ENCODE peak calls at places on chromosomes 2 and 18, in four cellular contexts. One of them, this sample, is unnamed.

GRCh38 chr2:75707901-75708300 is 2.8 kb downstream of the GCFC2 start:
- DNase-seq in naive B cell: no peak
- DNase-seq in SJSA1: no peak
- DNase-seq in amniotic epithelial cell: no peak
- DNase-seq in this sample: no peak

GRCh38 chr2:224816816-224817215 is 100.7 kb upstream of the CCDC195 start:
- DNase-seq in naive B cell: no peak
- DNase-seq in SJSA1: no peak
- DNase-seq in amniotic epithelial cell: peak
- DNase-seq in this sample: peak

GRCh38 chr2:180979086-180979934 is 1.1 kb upstream of the UBE2E3 start:
- DNase-seq in naive B cell: no peak
- DNase-seq in SJSA1: peak
- DNase-seq in amniotic epithelial cell: peak
- DNase-seq in this sample: peak

GRCh38 chr2:159506179-159506578 is 110.2 kb downstream of the BAZ2B start:
- DNase-seq in naive B cell: no peak
- DNase-seq in SJSA1: no peak
- DNase-seq in amniotic epithelial cell: peak
- DNase-seq in this sample: no peak

GRCh38 chr18:3121256-3121655 is 98.5 kb downstream of the MYOM1 start:
- DNase-seq in naive B cell: no peak
- DNase-seq in SJSA1: no peak
- DNase-seq in amniotic epithelial cell: peak
- DNase-seq in this sample: no peak

GRCh38 chr2:145961846-145962245 is 1441.9 kb upstream of the ZEB2 start:
- DNase-seq in naive B cell: no peak
- DNase-seq in SJSA1: no peak
- DNase-seq in amniotic epithelial cell: no peak
- DNase-seq in this sample: no peak

GRCh38 chr2:60553992-60554648 is 666 bp upstream of the BCL11A start:
- DNase-seq in naive B cell: peak
- DNase-seq in SJSA1: no peak
- DNase-seq in amniotic epithelial cell: no peak
- DNase-seq in this sample: peak

GRCh38 chr2:208033701-208034502 is 8.6 kb upstream of the PLEKHM3 start:
- DNase-seq in naive B cell: peak
- DNase-seq in SJSA1: no peak
- DNase-seq in amniotic epithelial cell: peak
- DNase-seq in this sample: peak

GRCh38 chr2:11419781-11420180 is 46.2 kb downstream of the E2F6 start:
- DNase-seq in naive B cell: no peak
- DNase-seq in SJSA1: no peak
- DNase-seq in amniotic epithelial cell: no peak
- DNase-seq in this sample: no peak

GRCh38 chr2:86775323-86775722 is 15.4 kb downstream of the CD8A start:
- DNase-seq in naive B cell: no peak
- DNase-seq in SJSA1: no peak
- DNase-seq in amniotic epithelial cell: no peak
- DNase-seq in this sample: no peak

GRCh38 chr2:225429718-225430117 is 30.2 kb downstream of the NYAP2 start:
- DNase-seq in naive B cell: no peak
- DNase-seq in SJSA1: no peak
- DNase-seq in amniotic epithelial cell: peak
- DNase-seq in this sample: no peak

GRCh38 chr18:58290059-58290747 is 246.2 kb downstream of the NEDD4L start:
- DNase-seq in naive B cell: no peak
- DNase-seq in SJSA1: no peak
- DNase-seq in amniotic epithelial cell: peak
- DNase-seq in this sample: no peak

GRCh38 chr2:207473866-207474251 is 55.9 kb upstream of the CREB1 start:
- DNase-seq in naive B cell: no peak
- DNase-seq in SJSA1: no peak
- DNase-seq in amniotic epithelial cell: no peak
- DNase-seq in this sample: no peak

GRCh38 chr2:173955004-173955403 is 10.2 kb downstream of the SP3 start:
- DNase-seq in naive B cell: no peak
- DNase-seq in SJSA1: no peak
- DNase-seq in amniotic epithelial cell: peak
- DNase-seq in this sample: no peak

GRCh38 chr18:58813090-58813489 is 51.6 kb upstream of the ZNF532 start:
- DNase-seq in naive B cell: no peak
- DNase-seq in SJSA1: no peak
- DNase-seq in amniotic epithelial cell: no peak
- DNase-seq in this sample: no peak

GRCh38 chr2:18650221-18650620 is 60.9 kb upstream of the NT5C1B start:
- DNase-seq in naive B cell: no peak
- DNase-seq in SJSA1: no peak
- DNase-seq in amniotic epithelial cell: peak
- DNase-seq in this sample: no peak

GRCh38 chr2:179636100-179636980 is 225.1 kb downstream of the ZNF385B start:
- DNase-seq in naive B cell: no peak
- DNase-seq in SJSA1: no peak
- DNase-seq in amniotic epithelial cell: no peak
- DNase-seq in this sample: no peak

GRCh38 chr18:45416168-45416567 is 199.1 kb upstream of the SLC14A2 start:
- DNase-seq in naive B cell: no peak
- DNase-seq in SJSA1: no peak
- DNase-seq in amniotic epithelial cell: peak
- DNase-seq in this sample: no peak

GRCh38 chr2:15041429-15041837 is 408.9 kb downstream of the LRATD1 start:
- DNase-seq in naive B cell: no peak
- DNase-seq in SJSA1: no peak
- DNase-seq in amniotic epithelial cell: no peak
- DNase-seq in this sample: no peak